ENCODE peak calls at places on chromosomes 2 and 18, in six cellular contexts. O is Peyer's patch, R is lower lobe of right lung, Q is astrocyte, C is ovary, N is fibroblast of lung. J is an unnamed sample. For H3K36me3, the result is how much of the 10 kb centered on the place peaks cover.

GRCh38 chr18:58051765-58052460 is 7.9 kb downstream of the NEDD4L start:
- DNase-seq in R (no peak), N (peak), Q (no peak), O (no peak), C (no peak), J (no peak)

GRCh38 chr2:158878003-158878402 is 82.9 kb downstream of the DAPL1 start:
- DNase-seq in C (no peak), O (no peak), N (no peak), R (no peak), Q (no peak), J (no peak)

GRCh38 chr2:120134263-120134662 is 88.9 kb downstream of the TMEM185B start:
- DNase-seq in O (no peak), C (no peak), N (peak), R (no peak), Q (peak), J (peak)

GRCh38 chr2:190110131-190110530 is 47.6 kb upstream of the MSTN start:
- DNase-seq in Q (peak), R (no peak), N (peak), C (no peak), O (no peak), J (no peak)

GRCh38 chr2:42925742-42926437 is 133.5 kb upstream of the HAAO start:
- DNase-seq in O (no peak), Q (no peak), C (no peak), R (no peak), N (no peak), J (no peak)

GRCh38 chr2:187497858-187498463 is 49.9 kb upstream of the CALCRL start:
- DNase-seq in N (no peak), O (no peak), C (no peak), R (no peak), Q (no peak), J (no peak)

GRCh38 chr18:45783097-45784075 is 42.1 kb upstream of the SIGLEC15 start:
- DNase-seq in Q (peak), R (no peak), C (no peak), N (peak), O (no peak), J (peak)

GRCh38 chr2:194697439-194697838 is 959.6 kb upstream of the SLC39A10 start:
- DNase-seq in N (no peak), C (no peak), R (no peak), O (no peak), Q (no peak), J (no peak)

GRCh38 chr18:71878226-71878625 is 665.9 kb downstream of the CBLN2 start:
- DNase-seq in N (no peak), O (no peak), Q (no peak), R (no peak), C (no peak), J (no peak)

GRCh38 chr2:113342650-113343049 is 63.9 kb upstream of the PAX8 start:
- DNase-seq in O (peak), N (no peak), Q (no peak), C (no peak), R (peak), J (no peak)

GRCh38 chr2:20229322-20230201 is 4.6 kb upstream of the SDC1 start:
- DNase-seq in N (no peak), C (no peak), Q (no peak), O (no peak), R (no peak), J (peak)

GRCh38 chr2:110099471-110100225 is 16.0 kb downstream of the MALL start:
- DNase-seq in R (peak), C (no peak), N (no peak), Q (no peak), O (peak), J (no peak)

GRCh38 chr2:218010116-218010837 is 7.5 kb upstream of the TNS1 start:
- DNase-seq in O (peak), Q (no peak), N (peak), C (peak), R (peak), J (no peak)

GRCh38 chr2:12303181-12304030 is 413.3 kb upstream of the TRIB2 start:
- DNase-seq in C (no peak), R (no peak), O (no peak), N (peak), Q (peak), J (no peak)

GRCh38 chr2:39696838-39697237 is 31.1 kb downstream of the TMEM178A start:
- DNase-seq in R (no peak), C (no peak), N (peak), Q (peak), O (no peak), J (peak)

GRCh38 chr18:33123852-33124251 is 316.7 kb downstream of the CCDC178 start:
- DNase-seq in R (no peak), Q (no peak), O (no peak), N (no peak), C (no peak), J (no peak)

GRCh38 chr18:63348508-63349136 is 18.4 kb downstream of the KDSR start:
- DNase-seq in C (no peak), Q (no peak), R (no peak), N (no peak), O (no peak), J (no peak)

GRCh38 chr2:190853659-190854386 is 26.8 kb upstream of the GLS start:
- DNase-seq in N (peak), Q (no peak), O (no peak), R (no peak), C (no peak), J (no peak)

GRCh38 chr2:224579411-224579810 is 5.8 kb downstream of the CUL3 start:
- DNase-seq in C (no peak), Q (no peak), N (no peak), R (no peak), O (no peak), J (no peak)

GRCh38 chr2:224584111-224584764 is 925 bp downstream of the CUL3 start:
- DNase-seq in O (peak), C (no peak), Q (peak), N (peak), R (peak), J (no peak)

GRCh38 chr2:224576098-224576715 is 9.0 kb downstream of the CUL3 start:
- DNase-seq in R (no peak), C (no peak), Q (peak), N (peak), O (no peak), J (no peak)

GRCh38 chr2:224577541-224577940 is 7.6 kb downstream of the CUL3 start:
- DNase-seq in N (no peak), C (no peak), Q (no peak), O (no peak), R (no peak), J (no peak)

DNA sequence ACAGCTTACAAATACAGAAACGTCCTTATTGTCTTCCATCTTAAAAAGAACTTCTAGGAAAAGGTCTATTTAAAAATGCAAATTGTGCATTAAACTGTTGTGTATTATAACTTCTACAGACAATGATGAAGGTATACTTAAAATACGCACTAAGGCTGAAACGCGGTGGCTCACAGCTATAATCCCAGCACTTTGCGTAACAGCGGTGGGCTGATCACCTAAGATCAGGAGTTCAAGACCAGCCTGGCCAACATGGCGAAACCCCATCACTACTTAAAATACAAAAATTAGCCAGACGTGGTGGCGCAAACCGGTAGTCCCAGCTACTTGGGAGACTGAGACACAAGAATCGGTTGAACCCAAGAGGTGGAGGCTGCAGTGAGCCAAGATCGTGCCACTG is 4.9 kb downstream of the CUL3 start:
- DNase-seq in Q (no peak), C (no peak), N (no peak), O (no peak), R (no peak), J (no peak)
- H3K4me3 ChIP-seq in Q (no peak), C (no peak), N (no peak), O (no peak), R (no peak), J (no peak)

DNA sequence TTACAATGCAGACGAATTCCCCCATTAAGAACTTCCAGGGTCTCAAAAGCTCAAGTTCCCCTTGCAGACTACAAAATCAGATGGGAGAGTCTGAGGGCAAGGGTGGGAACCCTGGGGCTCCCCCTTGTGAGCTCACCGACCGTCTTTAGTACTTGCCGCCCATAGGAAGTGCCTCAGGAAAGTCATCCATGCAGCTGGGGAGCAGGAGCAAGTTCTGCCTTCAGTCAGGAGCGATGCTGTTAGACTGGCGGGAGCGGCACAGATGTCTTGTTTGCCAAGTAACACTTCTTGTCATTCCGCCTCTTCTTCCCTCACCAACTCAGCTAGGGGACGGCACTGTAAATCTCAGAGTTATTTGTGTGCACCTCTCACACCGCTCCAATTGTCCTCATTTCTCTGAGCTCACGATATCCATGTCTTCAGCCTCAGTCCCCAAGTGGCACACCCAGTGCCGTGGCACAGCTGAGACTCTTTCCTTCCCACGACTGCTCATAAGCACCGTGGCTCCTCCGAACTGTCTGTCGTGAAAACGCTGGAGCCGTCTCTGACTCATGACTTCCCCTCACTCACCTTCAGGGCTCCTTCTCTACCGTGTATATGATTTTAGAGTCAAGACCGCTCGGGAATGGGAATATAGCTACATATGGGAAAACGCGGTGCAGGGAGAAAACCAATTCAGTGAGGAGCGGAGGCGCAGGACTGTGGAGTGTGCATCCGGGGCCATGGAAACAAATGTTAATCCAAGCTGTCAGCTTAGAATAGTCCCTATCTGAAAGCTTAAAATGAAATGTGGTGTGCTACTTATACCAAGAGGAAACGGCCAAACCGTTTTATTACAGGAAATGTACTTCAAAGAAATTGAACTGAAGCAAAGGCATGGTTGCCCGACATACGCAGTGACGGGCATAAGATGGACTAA is 34.0 kb downstream of the UXS1 start:
- DNase-seq in N (no peak), C (no peak), O (peak), Q (no peak), R (no peak), J (no peak)
- H3K36me3 ChIP-seq in N (under half), C (under half), O (under half), Q (under half), R (under half), J (under half)

GRCh38 chr2:37378411-37378810 is 34.0 kb downstream of the QPCT start:
- DNase-seq in C (no peak), Q (peak), O (no peak), N (peak), R (no peak), J (no peak)

GRCh38 chr2:37371979-37372378 is 27.5 kb downstream of the QPCT start:
- DNase-seq in N (no peak), R (no peak), O (no peak), C (no peak), Q (no peak), J (no peak)

GRCh38 chr2:37376421-37377186 is 32.2 kb downstream of the QPCT start:
- DNase-seq in O (no peak), N (peak), C (peak), R (no peak), Q (peak), J (no peak)

GRCh38 chr2:37377187-37377532 is 32.7 kb downstream of the QPCT start:
- DNase-seq in N (peak), R (no peak), O (no peak), C (no peak), Q (peak), J (no peak)

DNA sequence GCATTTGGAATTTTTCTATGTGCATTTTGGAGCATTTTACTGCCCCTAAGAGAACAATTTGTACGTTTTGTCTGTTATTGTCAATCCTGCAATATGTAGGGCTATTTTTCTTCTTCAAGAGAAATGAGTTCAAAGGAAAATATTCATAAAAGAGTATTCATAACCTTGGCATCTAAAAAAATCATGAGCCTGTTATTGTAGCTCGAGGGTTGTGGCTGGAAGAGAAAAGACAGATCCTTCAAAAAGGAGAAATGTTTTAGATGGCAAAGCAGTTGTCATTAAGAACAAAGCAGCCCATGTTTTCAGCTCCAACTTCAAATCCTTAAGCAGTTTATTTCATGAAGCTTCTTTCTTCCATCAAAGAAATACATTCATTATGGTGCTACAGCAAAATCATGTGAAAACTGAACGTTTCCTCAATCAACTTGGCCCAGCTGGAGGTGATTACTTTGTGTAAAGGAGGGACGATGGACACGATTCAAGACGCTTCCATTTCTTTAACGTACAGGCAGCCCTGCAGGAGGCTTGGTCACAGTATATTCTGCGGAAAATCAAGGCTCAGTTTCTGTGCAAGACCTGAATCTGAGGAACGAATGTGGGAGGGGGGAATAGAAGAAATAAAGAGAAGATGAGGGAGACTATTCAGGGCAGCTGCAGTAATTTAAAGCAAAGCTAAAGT is 31.4 kb downstream of the QPCT start:
- DNase-seq in C (no peak), O (no peak), R (no peak), N (no peak), Q (no peak), J (no peak)
- H3K4me3 ChIP-seq in C (no peak), O (no peak), R (no peak), N (no peak), Q (no peak), J (no peak)

GRCh38 chr2:226850024-226850423 is 14.2 kb downstream of the RHBDD1 start:
- DNase-seq in C (no peak), N (no peak), Q (no peak), O (no peak), R (no peak), J (no peak)
- H3K36me3 ChIP-seq in C (under half), N (under half), Q (under half), O (under half), R (under half), J (under half)

DNA sequence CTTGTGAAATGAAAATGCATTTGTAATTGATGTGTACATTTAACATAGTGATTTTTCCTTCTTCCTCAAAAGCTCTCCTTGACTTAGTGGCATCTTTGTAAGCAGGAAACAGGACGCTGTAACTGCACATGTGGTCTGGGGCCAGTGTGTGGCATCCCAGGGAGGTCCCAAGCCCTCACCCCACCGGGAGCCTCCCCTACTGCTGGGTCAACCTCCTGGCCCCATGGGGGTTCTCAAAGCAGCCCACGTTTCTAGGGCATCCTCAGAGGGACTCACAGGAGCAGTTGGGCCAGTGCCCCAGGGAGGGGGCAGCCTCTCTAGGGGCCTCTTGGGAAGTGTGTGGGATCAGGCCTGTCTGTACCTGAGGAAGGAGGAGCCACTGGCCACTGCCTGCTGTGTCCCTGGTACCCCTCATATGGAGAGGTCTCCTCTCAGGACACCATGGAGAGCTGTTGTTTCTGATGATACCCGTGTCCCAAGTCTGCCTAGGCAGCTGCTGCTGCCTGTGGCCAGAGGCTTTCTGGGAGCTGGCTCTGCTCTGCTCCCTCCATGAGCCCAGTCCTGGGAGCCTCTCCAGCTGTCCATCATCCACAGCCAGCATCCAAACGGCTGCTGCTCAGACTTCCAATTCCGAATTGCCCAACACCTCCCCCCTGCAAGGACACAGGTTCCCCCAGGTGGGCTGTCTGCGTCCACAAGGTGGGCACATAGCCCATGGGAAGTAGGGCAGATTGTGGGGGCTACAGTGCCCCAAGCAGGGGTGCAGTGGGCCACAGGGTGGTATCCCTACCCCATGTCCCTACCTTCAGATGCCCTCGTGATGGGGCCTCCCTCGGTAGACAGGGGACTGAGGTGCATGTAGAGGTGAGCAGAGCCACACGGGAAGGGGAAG is 13.4 kb downstream of the ARHGEF4 start:
- DNase-seq in C (no peak), N (no peak), R (no peak), Q (no peak), O (no peak), J (no peak)
- H3K4me3 ChIP-seq in C (no peak), N (no peak), R (no peak), Q (no peak), O (no peak), J (no peak)

GRCh38 chr18:59451073-59451472 is 92.0 kb upstream of the LMAN1 start:
- DNase-seq in N (no peak), O (no peak), R (no peak), Q (no peak), C (no peak), J (no peak)

GRCh38 chr18:59454909-59455727 is 96.1 kb upstream of the LMAN1 start:
- DNase-seq in Q (no peak), R (no peak), C (no peak), O (no peak), N (no peak), J (no peak)

GRCh38 chr18:59453468-59453961 is 94.5 kb upstream of the LMAN1 start:
- DNase-seq in R (no peak), Q (no peak), O (no peak), N (no peak), C (no peak), J (no peak)

GRCh38 chr18:59448546-59448945 is 89.5 kb upstream of the LMAN1 start:
- DNase-seq in Q (no peak), O (no peak), R (no peak), N (no peak), C (no peak), J (no peak)

DNA sequence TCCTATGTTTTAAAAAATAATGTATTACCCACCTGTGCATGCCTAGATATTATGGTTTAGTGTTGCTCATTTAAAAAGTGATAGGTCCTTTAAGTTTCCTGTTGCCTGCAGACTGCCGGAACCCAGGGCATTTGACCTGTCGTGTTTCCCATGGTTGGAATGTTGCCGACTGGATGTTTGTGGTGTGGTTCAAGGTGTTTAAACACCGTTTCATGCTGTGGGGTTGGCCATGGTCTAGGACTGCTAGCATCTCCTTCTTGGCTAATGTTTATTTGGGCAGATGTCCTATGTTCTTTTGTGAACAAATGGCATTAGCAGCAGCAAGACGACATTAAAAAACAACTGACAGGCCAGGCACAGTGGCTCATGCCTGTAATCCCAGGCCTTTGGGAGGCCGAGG is 92.9 kb upstream of the LMAN1 start:
- DNase-seq in N (no peak), Q (no peak), O (no peak), C (no peak), R (no peak), J (no peak)
- H3K36me3 ChIP-seq in N (under half), Q (under half), O (under half), C (under half), R (under half), J (under half)